ENCODE peak calls at places on chromosomes 4 and X, in six cellular contexts. P, R, B, V, A and M are unnamed samples.

GRCh38 chrX:45907776-45908175 is 637.4 kb downstream of the ZNF674 start:
- DNase-seq in P (no peak), R (no peak), B (no peak), V (no peak), A (no peak), M (no peak)

GRCh38 chrX:96929036-96929435 is 45.3 kb downstream of the RPA4 start:
- DNase-seq in P (no peak), R (no peak), B (no peak), V (no peak), A (no peak), M (no peak)

GRCh38 chrX:110180176-110180927 is 137.5 kb downstream of the AMMECR1 start:
- DNase-seq in P (peak; percentile 69), R (no peak), B (no peak), V (peak; percentile 81), A (peak; percentile 89), M (no peak)

GRCh38 chrX:48045410-48046311 is 25.8 kb downstream of the ZNF630 start:
- DNase-seq in P (peak; percentile 58), R (peak; percentile 7), B (no peak), V (peak; percentile 95), A (peak; percentile 89), M (no peak)

GRCh38 chr4:38911257-38911656 is 43.7 kb downstream of the FAM114A1 start:
- DNase-seq in P (no peak), R (no peak), B (no peak), V (no peak), A (no peak), M (no peak)

GRCh38 chr4:188691811-188692210 is 552.6 kb downstream of the TRIML1 start:
- DNase-seq in P (no peak), R (no peak), B (no peak), V (no peak), A (peak; percentile 39), M (no peak)

GRCh38 chrX:30883141-30883540 is 5.9 kb downstream of the TAB3 start:
- DNase-seq in P (no peak), R (no peak), B (no peak), V (no peak), A (no peak), M (no peak)

GRCh38 chrX:10173331-10173900 is 16.6 kb downstream of the CLCN4 start:
- DNase-seq in P (peak; percentile 82), R (no peak), B (no peak), V (peak; percentile 64), A (peak; percentile 93), M (no peak)

GRCh38 chr4:48025005-48025404 is 8.4 kb downstream of the NIPAL1 start:
- DNase-seq in P (no peak), R (no peak), B (no peak), V (peak; percentile 58), A (peak; percentile 36), M (no peak)

GRCh38 chr4:101651778-101652177 is 138.8 kb upstream of the BANK1 start:
- DNase-seq in P (no peak), R (no peak), B (no peak), V (no peak), A (no peak), M (no peak)

GRCh38 chrX:103726477-103726876 is 15.8 kb downstream of the TMEM31 start:
- DNase-seq in P (no peak), R (no peak), B (no peak), V (no peak), A (no peak), M (no peak)

GRCh38 chr4:153207027-153207426 is 2.8 kb downstream of the TRIM2 start:
- DNase-seq in P (no peak), R (no peak), B (no peak), V (no peak), A (no peak), M (no peak)

GRCh38 chrX:45954026-45954425 is 591.2 kb downstream of the ZNF674 start:
- DNase-seq in P (no peak), R (no peak), B (no peak), V (no peak), A (no peak), M (no peak)

GRCh38 chrX:76183289-76184057 is 10.6 kb downstream of the PBDC1 start:
- DNase-seq in P (no peak), R (peak; percentile 59), B (no peak), V (peak; percentile 17), A (peak; percentile 65), M (no peak)

GRCh38 chr4:139301821-139302611 is at the start of gene NDUFC1:
- DNase-seq in P (peak; percentile 39), R (peak; percentile 52), B (peak; percentile 69), V (peak; percentile 45), A (peak; percentile 36), M (no peak)

GRCh38 chr4:119300072-119300387 is 21.9 kb downstream of the FABP2 start:
- DNase-seq in P (peak; percentile 55), R (no peak), B (peak; percentile 42), V (peak; percentile 64), A (peak; percentile 59), M (no peak)

GRCh38 chr4:5810151-5810550 is 82.7 kb downstream of the CRMP1 start:
- DNase-seq in P (no peak), R (no peak), B (no peak), V (no peak), A (no peak), M (no peak)

GRCh38 chr4:155891058-155891457 is 12.4 kb upstream of the TDO2 start:
- DNase-seq in P (no peak), R (no peak), B (no peak), V (peak; percentile 22), A (peak; percentile 18), M (peak; percentile 19)

GRCh38 chr4:16161866-16162408 is 64.3 kb downstream of the TAPT1 start:
- DNase-seq in P (no peak), R (no peak), B (no peak), V (no peak), A (no peak), M (no peak)

GRCh38 chr4:4677825-4678522 is 136.1 kb upstream of the STX18 start:
- DNase-seq in P (peak; percentile 59), R (no peak), B (no peak), V (peak; percentile 83), A (peak; percentile 80), M (no peak)

GRCh38 chr4:22356996-22357596 is 158.8 kb downstream of the ADGRA3 start:
- DNase-seq in P (no peak), R (no peak), B (no peak), V (peak; percentile 68), A (peak; percentile 61), M (peak; percentile 10)

DNA sequence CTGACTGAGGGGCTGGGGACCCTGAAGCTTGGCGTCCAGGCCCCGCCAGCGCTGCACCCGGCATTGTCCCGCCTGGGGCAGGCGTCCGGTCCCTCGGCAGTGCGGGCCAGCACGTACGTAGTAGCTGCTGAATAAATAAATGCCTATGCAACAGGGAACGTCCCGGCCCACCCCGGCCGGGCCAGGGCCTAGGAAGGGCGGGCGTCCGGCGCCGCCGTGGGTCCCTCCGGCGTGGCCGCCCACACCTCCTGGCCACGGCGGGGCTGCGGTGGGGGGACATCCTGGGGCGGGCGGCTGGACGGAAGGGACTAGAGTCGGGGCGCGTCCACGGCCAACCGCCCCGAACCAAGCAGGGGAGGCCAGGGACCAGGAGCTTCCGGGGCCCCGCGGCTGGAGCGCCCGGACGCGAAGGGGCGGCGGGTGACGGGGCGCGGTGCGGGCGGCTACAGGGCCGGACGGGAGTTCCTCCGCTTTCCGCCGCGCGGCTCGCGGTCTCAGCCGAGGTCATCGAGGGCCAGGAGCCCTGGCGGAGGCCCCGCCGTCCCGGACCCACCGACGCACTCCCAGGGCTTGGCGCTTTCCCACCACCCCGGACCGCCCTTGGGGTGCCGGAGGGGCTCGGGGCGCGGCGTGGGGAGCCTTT is 856 bp upstream of the WWC2 start:
- DNase-seq in P (peak; percentile 39), R (peak; percentile 47), B (no peak), V (peak; percentile 40), A (peak; percentile 43), M (no peak)
- H3K4me3 ChIP-seq in P (peak overlapping the region; percentile 90), R (peak overlapping the region; percentile 91), B (peak overlapping the region; percentile 76), V (peak overlapping the region; percentile 89), A (peak overlapping the region; percentile 71), M (peak overlapping the region; percentile 49)

DNA sequence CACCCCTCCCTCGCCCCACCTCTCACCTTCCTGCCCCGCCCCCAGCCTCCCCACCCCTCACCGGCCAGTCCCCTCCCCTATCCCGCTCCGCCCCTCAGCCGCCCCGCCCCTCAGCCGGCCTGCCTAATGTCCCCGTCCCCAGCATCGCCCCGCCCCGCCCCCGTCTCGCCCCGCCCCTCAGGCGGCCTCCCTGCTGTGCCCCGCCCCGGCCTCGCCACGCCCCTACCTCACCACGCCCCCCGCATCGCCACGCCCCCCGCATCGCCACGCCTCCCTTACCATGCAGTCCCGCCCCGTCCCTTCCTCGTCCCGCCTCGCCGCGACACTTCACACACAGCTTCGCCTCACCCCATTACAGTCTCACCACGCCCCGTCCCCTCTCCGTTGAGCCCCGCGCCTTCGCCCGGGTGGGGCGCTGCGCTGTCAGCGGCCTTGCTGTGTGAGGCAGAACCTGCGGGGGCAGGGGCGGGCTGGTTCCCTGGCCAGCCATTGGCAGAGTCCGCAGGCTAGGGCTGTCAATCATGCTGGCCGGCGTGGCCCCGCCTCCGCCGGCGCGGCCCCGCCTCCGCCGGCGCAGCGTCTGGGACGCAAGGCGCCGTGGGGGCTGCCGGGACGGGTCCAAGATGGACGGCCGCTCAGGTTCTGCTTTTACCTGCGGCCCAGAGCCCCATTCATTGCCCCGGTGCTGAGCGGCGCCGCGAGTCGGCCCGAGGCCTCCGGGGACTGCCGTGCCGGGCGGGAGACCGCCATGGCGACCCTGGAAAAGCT is at the start of the genes HTT and HTT-AS:
- DNase-seq in P (peak; percentile 98), R (peak; percentile 86), B (peak; percentile 99), V (peak; percentile 93), A (peak; percentile 89), M (peak; percentile 81)
- TF ChIP-seq CTCF in P (peak; percentile 27), R (peak; percentile 39), B (peak; percentile 46), V (peak; percentile 19), A (no peak), M (peak; percentile 26)

DNA sequence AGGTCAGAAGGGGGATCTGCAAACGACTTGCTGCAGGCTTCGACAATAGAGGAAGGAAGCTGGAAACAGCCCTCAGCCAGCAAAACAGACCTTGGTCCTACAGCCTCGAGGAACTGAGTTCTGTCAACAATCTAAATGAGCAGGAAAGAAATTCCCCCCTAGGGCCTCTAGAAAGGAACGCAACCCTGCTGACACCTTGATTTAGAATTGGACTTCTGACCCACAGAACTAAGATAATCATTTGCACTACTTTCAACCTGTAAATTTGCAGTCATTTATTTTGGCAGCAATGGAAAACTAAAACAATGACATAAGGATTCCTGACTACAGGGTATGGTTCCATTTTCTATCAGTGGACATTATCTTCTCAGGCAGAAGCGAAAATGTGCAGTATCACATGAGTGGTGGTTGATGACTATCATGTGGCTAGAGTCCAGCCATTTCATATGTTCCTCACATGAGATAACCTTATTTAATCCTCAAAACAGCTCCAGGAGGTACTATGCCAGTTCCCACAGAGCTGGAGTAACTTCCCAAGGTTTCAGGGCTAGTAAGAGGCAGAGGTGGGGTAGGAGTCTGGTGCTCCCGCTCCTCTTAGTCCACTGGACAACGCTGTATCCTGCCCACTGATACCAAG is 61.6 kb downstream of the SAT1 start:
- DNase-seq in P (no peak), R (peak; percentile 65), B (no peak), V (peak; percentile 38), A (peak; percentile 57), M (no peak)
- H3K4me3 ChIP-seq in P (no peak overlapping the region), R (no peak overlapping the region), B (no peak overlapping the region), V (no peak overlapping the region), A (no peak overlapping the region), M (no peak overlapping the region)

GRCh38 chrX:71650333-71650969 is 16.9 kb upstream of the LOC101059915 start:
- DNase-seq in P (no peak), R (peak; percentile 14), B (no peak), V (no peak), A (no peak), M (no peak)
- TF ChIP-seq CTCF in P (no peak), R (peak; percentile 73), B (peak; percentile 70), V (no peak), A (no peak), M (no peak)

GRCh38 chrX:11434607-11435006 is 141.4 kb downstream of the AMELX start:
- DNase-seq in P (no peak), R (no peak), B (no peak), V (no peak), A (peak; percentile 33), M (no peak)
- H3K4me3 ChIP-seq in P (no peak overlapping the region), R (no peak overlapping the region), B (no peak overlapping the region), V (no peak overlapping the region), A (no peak overlapping the region), M (no peak overlapping the region)

GRCh38 chrX:19017271-19017670 is 33.4 kb upstream of the PHKA2 start:
- DNase-seq in P (no peak), R (peak; percentile 13), B (no peak), V (peak; percentile 15), A (peak; percentile 33), M (no peak)
- TF ChIP-seq CTCF in P (no peak), R (peak; percentile 66), B (peak; percentile 18), V (peak; percentile 52), A (peak; percentile 60), M (peak; percentile 64)